ENCODE peak calls at places on chromosomes 1 and 21, in four cellular contexts. R is A549, L is GM12865, P is K562. K is an unnamed sample.

GRCh38 chr21:46151989-46152938 is 3.1 kb downstream of the FTCD start:
- DNase-seq in L (no peak), P (no peak), R (no peak), K (no peak)

GRCh38 chr1:41751804-41752513 is 166.8 kb downstream of the HIVEP3 start:
- DNase-seq in L (peak; percentile 86), R (no peak), P (no peak), K (no peak)

GRCh38 chr1:117045644-117046043 is 14.5 kb upstream of the TTF2 start:
- DNase-seq in L (no peak), P (peak; percentile 12), R (no peak), K (no peak)

GRCh38 chr1:15557008-15557407 is 27.8 kb downstream of the AGMAT start:
- DNase-seq in L (no peak), P (no peak), R (no peak), K (no peak)

GRCh38 chr21:15732290-15732995 is 2.7 kb downstream of the USP25 start:
- DNase-seq in L (peak; percentile 81), P (peak; percentile 61), R (no peak), K (no peak)

GRCh38 chr1:237901284-237901870 is 10.7 kb upstream of the ZP4 start:
- DNase-seq in P (peak; percentile 2), R (peak; percentile 32), L (peak; percentile 2), K (no peak)

GRCh38 chr1:119987112-119987511 is 82.3 kb downstream of the NOTCH2 start:
- DNase-seq in L (peak; percentile 24), P (no peak), R (peak; percentile 3), K (peak; percentile 37)

GRCh38 chr1:192801451-192801850 is 7.4 kb upstream of the RGS2 start:
- DNase-seq in P (no peak), L (no peak), R (no peak), K (no peak)

GRCh38 chr1:63498106-63498505 is 24.9 kb downstream of the ITGB3BP start:
- DNase-seq in R (no peak), L (no peak), P (no peak), K (no peak)

GRCh38 chr1:12230549-12231275 is 882 bp downstream of the VPS13D start:
- DNase-seq in P (peak; percentile 43), R (no peak), L (no peak), K (no peak)

GRCh38 chr1:37662031-37662755 is 27.5 kb upstream of the RSPO1 start:
- DNase-seq in P (no peak), L (no peak), R (no peak), K (no peak)

GRCh38 chr1:156082111-156083091 is at the start of gene MEX3A:
- DNase-seq in P (peak; percentile 89), R (peak; percentile 86), L (peak; percentile 58), K (no peak)

GRCh38 chr1:214418380-214418779 is 133.0 kb downstream of the PTPN14 start:
- DNase-seq in P (no peak), R (no peak), L (no peak), K (no peak)

GRCh38 chr1:182163821-182164223 is 102.3 kb upstream of the ZNF648 start:
- DNase-seq in L (no peak), R (no peak), P (no peak), K (no peak)

GRCh38 chr1:196535727-196536126 is 72.5 kb downstream of the KCNT2 start:
- DNase-seq in R (no peak), P (peak; percentile 64), L (peak; percentile 29), K (no peak)

GRCh38 chr1:68168545-68169065 is 63.7 kb downstream of the WLS start:
- DNase-seq in P (no peak), R (no peak), L (no peak), K (no peak)

GRCh38 chr1:24898909-24899439 is 31.1 kb downstream of the RUNX3 start:
- DNase-seq in L (peak; percentile 52), P (no peak), R (no peak), K (no peak)

GRCh38 chr1:52296345-52296744 is 69.7 kb downstream of the CC2D1B start:
- DNase-seq in L (peak; percentile 51), R (peak; percentile 36), P (peak; percentile 66), K (peak; percentile 31)

GRCh38 chr21:8994640-8995511 is 1526.5 kb upstream of the TPTE start:
- DNase-seq in R (no peak), P (peak; percentile 69), L (no peak), K (no peak)

GRCh38 chr1:231037585-231038517 is 2.2 kb downstream of the FAM89A start:
- DNase-seq in P (no peak), R (no peak), L (no peak), K (no peak)

GRCh38 chr1:231041705-231042261 is 1.7 kb upstream of the FAM89A start:
- DNase-seq in R (no peak), P (no peak), L (no peak), K (no peak)

GRCh38 chr1:231039161-231040018 is 664 bp downstream of the FAM89A start:
- DNase-seq in P (peak; percentile 73), R (peak; percentile 46), L (peak; percentile 8), K (no peak)

GRCh38 chr1:231040800-231041704 is 998 bp upstream of the FAM89A start:
- DNase-seq in R (no peak), P (no peak), L (no peak), K (peak; percentile 10)

GRCh38 chr1:231040019-231040799 is at the start of gene FAM89A:
- DNase-seq in P (peak; percentile 84), R (peak; percentile 72), L (peak; percentile 59), K (no peak)
- H3K4me3 ChIP-seq in P (peak within 1 kb of the TSS; percentile 75), R (peak within 1 kb of the TSS; percentile 91), L (peak within 1 kb of the TSS; percentile 47), K (peak within 1 kb of the TSS; percentile 52)

GRCh38 chr1:59151387-59151761 is 145.5 kb upstream of the FGGY start:
- DNase-seq in R (no peak), P (no peak), L (no peak), K (no peak)
- H3K4me3 ChIP-seq in R (no peak overlapping the region), P (no peak overlapping the region), L (no peak overlapping the region), K (no peak overlapping the region)

GRCh38 chr21:36759348-36760083 is 60.6 kb downstream of the SIM2 start:
- DNase-seq in R (no peak), P (no peak), L (no peak), K (no peak)

GRCh38 chr21:36765229-36765628 is 66.3 kb downstream of the SIM2 start:
- DNase-seq in R (no peak), L (no peak), P (no peak), K (no peak)

GRCh38 chr21:36763305-36763704 is 64.4 kb downstream of the SIM2 start:
- DNase-seq in L (no peak), R (no peak), P (no peak), K (no peak)

GRCh38 chr21:36762636-36763035 is 63.7 kb downstream of the SIM2 start:
- DNase-seq in L (no peak), P (no peak), R (no peak), K (no peak)

GRCh38 chr21:36761685-36762084 is 62.8 kb downstream of the SIM2 start:
- DNase-seq in P (no peak), L (no peak), R (no peak), K (no peak)
- H3K4me3 ChIP-seq in P (no peak overlapping the region), L (no peak overlapping the region), R (no peak overlapping the region), K (no peak overlapping the region)

GRCh38 chr1:9204156-9204720 is 30.3 kb upstream of the H6PD start:
- DNase-seq in P (no peak), L (no peak), R (no peak), K (no peak)
- H3K4me3 ChIP-seq in P (no peak overlapping the region), L (no peak overlapping the region), R (no peak overlapping the region), K (no peak overlapping the region)